ENCODE peak calls at places on chromosomes 16 and 17, in nine cellular contexts. One of them, this sample, is unnamed.

GRCh38 chr17:36921131-36921851 is 16.0 kb upstream of the LHX1 start:
- DNase-seq in fibroblast of mammary gland: peak; percentile 14
- DNase-seq in NCI-H1436: no peak
- DNase-seq in aorta: no peak
- DNase-seq in endodermal cell: peak; percentile 89
- DNase-seq in myocyte: peak; percentile 26
- DNase-seq in GDM1: no peak
- DNase-seq in activated naive CD8-positive, alpha-beta T cell treated with anti-CD3 and anti-CD28 coated beads, Interleukin-2, amount 50 U/mL, for 16 hours: peak; percentile 17
- DNase-seq in pancreas: no peak
- DNase-seq in this sample: peak; percentile 91

GRCh38 chr16:27239906-27240655 is 28.5 kb downstream of the NSMCE1 start:
- DNase-seq in myocyte: no peak
- DNase-seq in fibroblast of mammary gland: no peak
- DNase-seq in pancreas: no peak
- DNase-seq in endodermal cell: no peak
- DNase-seq in activated naive CD8-positive, alpha-beta T cell treated with anti-CD3 and anti-CD28 coated beads, Interleukin-2, amount 50 U/mL, for 16 hours: no peak
- DNase-seq in NCI-H1436: no peak
- DNase-seq in aorta: peak; percentile 30
- DNase-seq in GDM1: no peak
- DNase-seq in this sample: no peak

GRCh38 chr17:57068707-57069106 is 16.3 kb upstream of the AKAP1 start:
- DNase-seq in pancreas: no peak
- DNase-seq in NCI-H1436: no peak
- DNase-seq in fibroblast of mammary gland: no peak
- DNase-seq in endodermal cell: no peak
- DNase-seq in myocyte: no peak
- DNase-seq in activated naive CD8-positive, alpha-beta T cell treated with anti-CD3 and anti-CD28 coated beads, Interleukin-2, amount 50 U/mL, for 16 hours: no peak
- DNase-seq in aorta: no peak
- DNase-seq in GDM1: no peak
- DNase-seq in this sample: no peak

GRCh38 chr17:70138309-70138865 is 30.9 kb upstream of the KCNJ2 start:
- DNase-seq in aorta: no peak
- DNase-seq in endodermal cell: no peak
- DNase-seq in activated naive CD8-positive, alpha-beta T cell treated with anti-CD3 and anti-CD28 coated beads, Interleukin-2, amount 50 U/mL, for 16 hours: no peak
- DNase-seq in NCI-H1436: no peak
- DNase-seq in GDM1: no peak
- DNase-seq in fibroblast of mammary gland: peak; percentile 68
- DNase-seq in myocyte: no peak
- DNase-seq in pancreas: no peak
- DNase-seq in this sample: no peak

GRCh38 chr17:6853764-6854442 is 22.4 kb upstream of the TEKT1 start:
- DNase-seq in pancreas: no peak
- DNase-seq in activated naive CD8-positive, alpha-beta T cell treated with anti-CD3 and anti-CD28 coated beads, Interleukin-2, amount 50 U/mL, for 16 hours: no peak
- DNase-seq in aorta: no peak
- DNase-seq in myocyte: no peak
- DNase-seq in fibroblast of mammary gland: no peak
- DNase-seq in GDM1: no peak
- DNase-seq in NCI-H1436: peak; percentile 35
- DNase-seq in endodermal cell: peak; percentile 94
- DNase-seq in this sample: no peak

GRCh38 chr17:41975099-41976083 is 8.8 kb downstream of the CNP start:
- DNase-seq in fibroblast of mammary gland: peak; percentile 82
- DNase-seq in NCI-H1436: no peak
- DNase-seq in activated naive CD8-positive, alpha-beta T cell treated with anti-CD3 and anti-CD28 coated beads, Interleukin-2, amount 50 U/mL, for 16 hours: no peak
- DNase-seq in aorta: no peak
- DNase-seq in endodermal cell: no peak
- DNase-seq in myocyte: peak; percentile 49
- DNase-seq in GDM1: no peak
- DNase-seq in pancreas: no peak
- DNase-seq in this sample: no peak

GRCh38 chr16:74455619-74456289 is 34.5 kb upstream of the CLEC18B start:
- DNase-seq in pancreas: no peak
- DNase-seq in aorta: no peak
- DNase-seq in GDM1: no peak
- DNase-seq in myocyte: peak; percentile 46
- DNase-seq in activated naive CD8-positive, alpha-beta T cell treated with anti-CD3 and anti-CD28 coated beads, Interleukin-2, amount 50 U/mL, for 16 hours: no peak
- DNase-seq in endodermal cell: no peak
- DNase-seq in fibroblast of mammary gland: peak; percentile 91
- DNase-seq in NCI-H1436: no peak
- DNase-seq in this sample: peak; percentile 77

GRCh38 chr17:49551221-49552069 is 24.2 kb upstream of the NXPH3 start:
- DNase-seq in endodermal cell: no peak
- DNase-seq in activated naive CD8-positive, alpha-beta T cell treated with anti-CD3 and anti-CD28 coated beads, Interleukin-2, amount 50 U/mL, for 16 hours: no peak
- DNase-seq in myocyte: no peak
- DNase-seq in pancreas: no peak
- DNase-seq in NCI-H1436: no peak
- DNase-seq in aorta: no peak
- DNase-seq in fibroblast of mammary gland: no peak
- DNase-seq in GDM1: no peak
- DNase-seq in this sample: no peak

GRCh38 chr16:54210437-54211081 is 76.0 kb downstream of the IRX3 start:
- DNase-seq in NCI-H1436: no peak
- DNase-seq in pancreas: no peak
- DNase-seq in myocyte: no peak
- DNase-seq in activated naive CD8-positive, alpha-beta T cell treated with anti-CD3 and anti-CD28 coated beads, Interleukin-2, amount 50 U/mL, for 16 hours: no peak
- DNase-seq in fibroblast of mammary gland: no peak
- DNase-seq in GDM1: no peak
- DNase-seq in aorta: no peak
- DNase-seq in endodermal cell: no peak
- DNase-seq in this sample: no peak

GRCh38 chr16:72083778-72084404 is 9.5 kb downstream of the TXNL4B start:
- DNase-seq in myocyte: no peak
- DNase-seq in fibroblast of mammary gland: no peak
- DNase-seq in NCI-H1436: no peak
- DNase-seq in GDM1: no peak
- DNase-seq in aorta: no peak
- DNase-seq in pancreas: no peak
- DNase-seq in activated naive CD8-positive, alpha-beta T cell treated with anti-CD3 and anti-CD28 coated beads, Interleukin-2, amount 50 U/mL, for 16 hours: no peak
- DNase-seq in endodermal cell: no peak
- DNase-seq in this sample: no peak

GRCh38 chr17:17171991-17172939 is 33.9 kb downstream of the PLD6 start:
- DNase-seq in fibroblast of mammary gland: no peak
- DNase-seq in aorta: no peak
- DNase-seq in endodermal cell: peak; percentile 65
- DNase-seq in GDM1: no peak
- DNase-seq in activated naive CD8-positive, alpha-beta T cell treated with anti-CD3 and anti-CD28 coated beads, Interleukin-2, amount 50 U/mL, for 16 hours: no peak
- DNase-seq in myocyte: no peak
- DNase-seq in NCI-H1436: no peak
- DNase-seq in pancreas: no peak
- DNase-seq in this sample: no peak

GRCh38 chr16:63745456-63745855 is 1376.4 kb downstream of the CDH11 start:
- DNase-seq in pancreas: no peak
- DNase-seq in fibroblast of mammary gland: no peak
- DNase-seq in GDM1: no peak
- DNase-seq in NCI-H1436: no peak
- DNase-seq in endodermal cell: no peak
- DNase-seq in aorta: no peak
- DNase-seq in activated naive CD8-positive, alpha-beta T cell treated with anti-CD3 and anti-CD28 coated beads, Interleukin-2, amount 50 U/mL, for 16 hours: no peak
- DNase-seq in myocyte: no peak
- DNase-seq in this sample: no peak

GRCh38 chr16:24062270-24062817 is 193.8 kb upstream of the CACNG3 start:
- DNase-seq in GDM1: no peak
- DNase-seq in activated naive CD8-positive, alpha-beta T cell treated with anti-CD3 and anti-CD28 coated beads, Interleukin-2, amount 50 U/mL, for 16 hours: no peak
- DNase-seq in pancreas: no peak
- DNase-seq in endodermal cell: no peak
- DNase-seq in myocyte: no peak
- DNase-seq in fibroblast of mammary gland: no peak
- DNase-seq in NCI-H1436: no peak
- DNase-seq in aorta: no peak
- DNase-seq in this sample: no peak

GRCh38 chr17:66354981-66355380 is 52.6 kb downstream of the PRKCA start:
- DNase-seq in endodermal cell: no peak
- DNase-seq in fibroblast of mammary gland: peak; percentile 66
- DNase-seq in GDM1: no peak
- DNase-seq in activated naive CD8-positive, alpha-beta T cell treated with anti-CD3 and anti-CD28 coated beads, Interleukin-2, amount 50 U/mL, for 16 hours: no peak
- DNase-seq in pancreas: no peak
- DNase-seq in aorta: no peak
- DNase-seq in NCI-H1436: no peak
- DNase-seq in myocyte: no peak
- DNase-seq in this sample: no peak

GRCh38 chr16:49465661-49466528 is 92.3 kb downstream of the C16orf78 start:
- DNase-seq in fibroblast of mammary gland: no peak
- DNase-seq in aorta: no peak
- DNase-seq in pancreas: no peak
- DNase-seq in NCI-H1436: no peak
- DNase-seq in endodermal cell: no peak
- DNase-seq in GDM1: no peak
- DNase-seq in myocyte: no peak
- DNase-seq in activated naive CD8-positive, alpha-beta T cell treated with anti-CD3 and anti-CD28 coated beads, Interleukin-2, amount 50 U/mL, for 16 hours: no peak
- DNase-seq in this sample: no peak

GRCh38 chr17:7058831-7059447 is 15.0 kb upstream of the SLC16A11 start:
- DNase-seq in activated naive CD8-positive, alpha-beta T cell treated with anti-CD3 and anti-CD28 coated beads, Interleukin-2, amount 50 U/mL, for 16 hours: no peak
- DNase-seq in NCI-H1436: no peak
- DNase-seq in pancreas: no peak
- DNase-seq in GDM1: no peak
- DNase-seq in myocyte: no peak
- DNase-seq in aorta: no peak
- DNase-seq in endodermal cell: no peak
- DNase-seq in fibroblast of mammary gland: peak; percentile 44
- DNase-seq in this sample: no peak

GRCh38 chr17:9414471-9414870 is 161.1 kb downstream of the STX8 start:
- DNase-seq in fibroblast of mammary gland: no peak
- DNase-seq in aorta: no peak
- DNase-seq in GDM1: no peak
- DNase-seq in pancreas: no peak
- DNase-seq in NCI-H1436: no peak
- DNase-seq in endodermal cell: no peak
- DNase-seq in activated naive CD8-positive, alpha-beta T cell treated with anti-CD3 and anti-CD28 coated beads, Interleukin-2, amount 50 U/mL, for 16 hours: no peak
- DNase-seq in myocyte: no peak
- DNase-seq in this sample: no peak

GRCh38 chr16:2712063-2712441 is 8.0 kb downstream of the PRSS27 start:
- DNase-seq in myocyte: no peak
- DNase-seq in GDM1: no peak
- DNase-seq in aorta: no peak
- DNase-seq in pancreas: no peak
- DNase-seq in endodermal cell: no peak
- DNase-seq in fibroblast of mammary gland: no peak
- DNase-seq in NCI-H1436: no peak
- DNase-seq in activated naive CD8-positive, alpha-beta T cell treated with anti-CD3 and anti-CD28 coated beads, Interleukin-2, amount 50 U/mL, for 16 hours: no peak
- DNase-seq in this sample: peak; percentile 55

GRCh38 chr17:70344356-70345060 is 175.2 kb downstream of the KCNJ2 start:
- DNase-seq in fibroblast of mammary gland: peak; percentile 21
- DNase-seq in activated naive CD8-positive, alpha-beta T cell treated with anti-CD3 and anti-CD28 coated beads, Interleukin-2, amount 50 U/mL, for 16 hours: no peak
- DNase-seq in NCI-H1436: no peak
- DNase-seq in GDM1: no peak
- DNase-seq in endodermal cell: no peak
- DNase-seq in pancreas: no peak
- DNase-seq in aorta: no peak
- DNase-seq in myocyte: no peak
- DNase-seq in this sample: no peak

GRCh38 chr17:30812218-30813177 is 12.0 kb downstream of the CRLF3 start:
- DNase-seq in pancreas: no peak
- DNase-seq in activated naive CD8-positive, alpha-beta T cell treated with anti-CD3 and anti-CD28 coated beads, Interleukin-2, amount 50 U/mL, for 16 hours: no peak
- DNase-seq in fibroblast of mammary gland: peak; percentile 65
- DNase-seq in GDM1: no peak
- DNase-seq in aorta: no peak
- DNase-seq in NCI-H1436: no peak
- DNase-seq in endodermal cell: no peak
- DNase-seq in myocyte: peak; percentile 39
- DNase-seq in this sample: no peak

GRCh38 chr16:66360624-66361324 is 5.7 kb upstream of the CDH5 start:
- DNase-seq in pancreas: no peak
- DNase-seq in NCI-H1436: no peak
- DNase-seq in endodermal cell: no peak
- DNase-seq in fibroblast of mammary gland: no peak
- DNase-seq in aorta: no peak
- DNase-seq in GDM1: peak; percentile 4
- DNase-seq in activated naive CD8-positive, alpha-beta T cell treated with anti-CD3 and anti-CD28 coated beads, Interleukin-2, amount 50 U/mL, for 16 hours: no peak
- DNase-seq in myocyte: no peak
- DNase-seq in this sample: no peak

This sample was measured in RWPE2.